ENCODE peak calls at places on chromosomes 6 and 20, in seven cellular contexts. C is foreskin melanocyte, H is amniotic stem cell, J is posterior cingulate gyrus, S is hepatocyte, D is heart left ventricle, F is nucleus accumbens. Z is an unnamed sample.

GRCh38 chr20:43658723-43659419 is 8.0 kb upstream of the MYBL2 start:
- DNase-seq in D (no peak), C (no peak), F (no peak), S (no peak), H (no peak), J (no peak), Z (no peak)

GRCh38 chr6:108222504-108222903 is 38.3 kb downstream of the SNX3 start:
- DNase-seq in C (no peak), S (no peak), D (no peak), F (no peak), H (no peak), J (no peak), Z (no peak)

GRCh38 chr20:20317195-20318113 is 50.5 kb upstream of the INSM1 start:
- DNase-seq in H (no peak), C (no peak), J (no peak), D (no peak), F (no peak), S (no peak), Z (no peak)

GRCh38 chr6:35601331-35602132 is 87.2 kb downstream of the FKBP5 start:
- DNase-seq in D (peak), J (peak), S (peak), F (peak), C (peak), H (no peak), Z (peak)

GRCh38 chr20:16434087-16434664 is 139.1 kb downstream of the KIF16B start:
- DNase-seq in S (peak), C (no peak), F (no peak), J (peak), D (peak), H (no peak), Z (peak)

GRCh38 chr6:157008568-157008967 is 231.4 kb downstream of the ARID1B start:
- DNase-seq in J (no peak), C (no peak), H (no peak), S (no peak), D (no peak), F (no peak), Z (no peak)

GRCh38 chr20:35285806-35286076 is 1.2 kb upstream of the EIF6 start:
- DNase-seq in H (no peak), J (no peak), C (no peak), D (no peak), F (no peak), S (no peak), Z (no peak)

GRCh38 chr20:47610247-47610944 is 108.7 kb downstream of the NCOA3 start:
- DNase-seq in S (peak), J (no peak), F (no peak), D (peak), C (peak), H (peak), Z (peak)

GRCh38 chr20:16013631-16014030 is 559.6 kb downstream of the KIF16B start:
- DNase-seq in S (no peak), H (no peak), J (no peak), D (no peak), F (no peak), C (no peak), Z (no peak)

GRCh38 chr6:82396964-82397761 is 33.5 kb downstream of the TPBG start:
- DNase-seq in D (no peak), S (no peak), F (no peak), J (no peak), H (peak), C (no peak), Z (no peak)

GRCh38 chr6:167653561-167653960 is 173.2 kb upstream of the AFDN start:
- DNase-seq in C (no peak), D (no peak), J (no peak), S (no peak), H (no peak), F (no peak), Z (no peak)

GRCh38 chr6:78131521-78131920 is 478.7 kb downstream of the MEI4 start:
- DNase-seq in J (no peak), F (no peak), C (no peak), H (no peak), D (no peak), S (no peak), Z (no peak)

GRCh38 chr20:61254881-61255589 is 3.0 kb downstream of the CDH4 start:
- DNase-seq in H (no peak), F (no peak), J (no peak), D (no peak), C (no peak), S (no peak), Z (no peak)

GRCh38 chr6:126804255-126805064 is 314.0 kb upstream of the RSPO3 start:
- DNase-seq in S (peak), F (no peak), J (peak), H (peak), D (no peak), C (peak), Z (peak)

GRCh38 chr6:93621400-93621799 is 202.0 kb upstream of the EPHA7 start:
- DNase-seq in C (no peak), J (no peak), F (no peak), H (no peak), D (no peak), S (no peak), Z (no peak)

GRCh38 chr6:46440133-46440532 is 51.1 kb downstream of the RCAN2 start:
- DNase-seq in H (peak), D (no peak), S (no peak), J (no peak), F (no peak), C (no peak), Z (no peak)

GRCh38 chr6:120514544-120514943 is 819.7 kb downstream of the TBC1D32 start:
- DNase-seq in C (no peak), D (no peak), J (no peak), S (no peak), F (no peak), H (no peak), Z (no peak)

GRCh38 chr6:141541766-141542324 is 590.9 kb upstream of the GJE1 start:
- DNase-seq in D (no peak), C (peak), F (no peak), S (no peak), J (no peak), H (no peak), Z (no peak)

GRCh38 chr20:32966881-32967781 is 37.1 kb downstream of the SUN5 start:
- DNase-seq in F (no peak), H (no peak), J (no peak), D (peak), C (no peak), S (no peak), Z (no peak)

GRCh38 chr20:38084425-38084951 is 50.9 kb downstream of the RPRD1B start:
- DNase-seq in S (peak), F (no peak), H (peak), J (no peak), C (no peak), D (peak), Z (no peak)

GRCh38 chr6:18920701-18921100 is 533.6 kb downstream of the RNF144B start:
- DNase-seq in C (no peak), H (no peak), S (no peak), F (no peak), J (no peak), D (no peak), Z (no peak)

GRCh38 chr6:18034798-18035202 is 47.4 kb upstream of the KIF13A start:
- DNase-seq in S (peak), H (no peak), C (no peak), F (no peak), J (no peak), D (no peak), Z (no peak)